ENCODE peak calls at places on chromosomes 1 and 21, in six cellular contexts. U is right lobe of liver; O is CD8-positive, alpha-beta T cell; H is IMR-90; S is dorsolateral prefrontal cortex; N is fibroblast of lung. T is an unnamed sample.
A peak's percentile ranks its signal among the peaks of the same experiment; 100 is the strongest.

GRCh38 chr1:239361403-239361802 is 25.0 kb upstream of the CHRM3 start:
- DNase-seq in H (peak; percentile 1), S (no peak), U (no peak), N (peak; percentile 98), O (no peak), T (no peak)

GRCh38 chr21:45091540-45092322 is 17.4 kb downstream of the ADARB1 start:
- DNase-seq in N (no peak), S (no peak), O (no peak), U (no peak), H (peak; percentile 42), T (peak; percentile 27)

GRCh38 chr1:244022301-244022700 is 28.8 kb upstream of the ZBTB18 start:
- DNase-seq in H (peak; percentile 27), U (no peak), S (no peak), O (no peak), N (no peak), T (peak; percentile 56)

GRCh38 chr1:40312238-40313205 is 4.6 kb downstream of the COL9A2 start:
- DNase-seq in S (no peak), N (no peak), U (peak; percentile 76), O (no peak), H (no peak), T (peak; percentile 7)

GRCh38 chr1:18183477-18183974 is 75.9 kb downstream of the IGSF21 start:
- DNase-seq in S (no peak), H (no peak), O (no peak), U (no peak), N (no peak), T (no peak)

GRCh38 chr1:52142220-52143153 is 598 bp downstream of the ZFYVE9 start:
- DNase-seq in N (peak; percentile 63), U (peak; percentile 67), S (peak; percentile 24), O (peak; percentile 19), H (peak; percentile 52), T (peak; percentile 64)

GRCh38 chr1:223500560-223501425 is 107.6 kb downstream of the CCDC185 start:
- DNase-seq in N (peak; percentile 99), S (no peak), H (peak; percentile 95), U (no peak), O (no peak), T (peak; percentile 98)

GRCh38 chr1:8632092-8632491 is 185.3 kb downstream of the RERE start:
- DNase-seq in O (no peak), S (no peak), H (no peak), U (no peak), N (no peak), T (no peak)

GRCh38 chr1:169704797-169705196 is 6.6 kb downstream of the SELL start:
- DNase-seq in S (no peak), H (no peak), N (no peak), O (no peak), U (no peak), T (no peak)

GRCh38 chr1:173418107-173418985 is 58.8 kb upstream of the PRDX6 start:
- DNase-seq in U (no peak), N (peak; percentile 77), H (peak; percentile 45), S (no peak), O (no peak), T (no peak)

GRCh38 chr1:117690230-117690629 is 84.4 kb downstream of the TENT5C start:
- DNase-seq in H (no peak), N (no peak), S (no peak), U (no peak), O (no peak), T (no peak)

GRCh38 chr1:117683571-117684285 is 77.9 kb downstream of the TENT5C start:
- DNase-seq in U (no peak), H (peak; percentile 37), O (no peak), N (peak; percentile 87), S (no peak), T (peak; percentile 44)

GRCh38 chr1:117682372-117682771 is 76.5 kb downstream of the TENT5C start:
- DNase-seq in H (no peak), U (no peak), S (no peak), O (no peak), N (no peak), T (no peak)

GRCh38 chr1:117686907-117687306 is 81.1 kb downstream of the TENT5C start:
- DNase-seq in S (no peak), H (peak; percentile 65), U (no peak), N (peak; percentile 70), O (no peak), T (peak; percentile 69)

DNA sequence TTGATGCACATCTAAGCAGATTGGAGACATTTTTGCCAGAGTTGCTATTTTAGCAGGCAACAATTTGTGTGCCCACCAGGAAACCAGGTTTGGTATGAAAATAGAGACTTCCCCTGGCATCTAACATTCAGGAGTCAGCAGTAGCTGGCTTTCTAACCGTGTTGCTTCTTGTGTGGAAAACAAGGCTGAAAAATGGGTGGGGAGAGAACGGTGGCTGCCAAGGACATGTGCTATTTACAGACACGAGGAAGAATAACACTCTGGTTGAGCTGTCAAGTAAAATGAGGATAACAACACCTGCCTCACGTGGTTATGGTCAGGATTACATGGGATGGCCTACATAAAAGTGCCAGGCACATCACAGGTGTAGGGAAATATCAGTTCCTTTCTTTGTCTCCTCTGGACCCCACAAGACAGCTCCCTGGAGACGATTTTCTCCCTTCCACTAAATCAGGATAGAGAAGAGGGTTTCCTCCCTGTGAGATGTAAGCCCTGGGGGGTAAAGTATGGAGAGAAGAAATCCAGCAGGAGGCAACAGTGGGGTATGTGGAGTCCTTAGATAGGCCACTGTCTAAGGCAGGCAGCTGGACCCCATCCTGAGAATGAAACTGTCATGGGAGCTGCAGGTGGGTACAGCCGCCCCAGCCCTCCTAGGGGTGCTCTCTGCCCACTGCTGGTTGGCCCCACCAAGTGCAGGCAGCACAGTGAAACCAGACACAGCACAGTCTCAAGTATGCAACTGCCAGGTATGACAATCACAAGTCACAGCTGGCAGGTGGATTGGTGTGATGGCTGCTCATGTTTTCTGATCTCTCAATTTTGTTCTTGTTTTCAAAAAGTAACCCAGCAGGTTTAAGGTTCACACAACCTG is 80.3 kb downstream of the TENT5C start:
- DNase-seq in O (no peak), N (no peak), H (no peak), U (no peak), S (no peak), T (no peak)
- TF ChIP-seq CTCF in O (no peak), N (no peak), H (no peak), U (no peak), S (no peak), T (no peak)

GRCh38 chr1:22638476-22639234 is 2.2 kb downstream of the C1QA start:
- DNase-seq in H (no peak), N (no peak), O (no peak), U (no peak), S (no peak), T (no peak)
- H3K4me3 ChIP-seq in H (no peak overlapping the region), N (no peak overlapping the region), O (no peak overlapping the region), U (peak overlapping the region; percentile 38), S (no peak overlapping the region), T (no peak overlapping the region)

DNA sequence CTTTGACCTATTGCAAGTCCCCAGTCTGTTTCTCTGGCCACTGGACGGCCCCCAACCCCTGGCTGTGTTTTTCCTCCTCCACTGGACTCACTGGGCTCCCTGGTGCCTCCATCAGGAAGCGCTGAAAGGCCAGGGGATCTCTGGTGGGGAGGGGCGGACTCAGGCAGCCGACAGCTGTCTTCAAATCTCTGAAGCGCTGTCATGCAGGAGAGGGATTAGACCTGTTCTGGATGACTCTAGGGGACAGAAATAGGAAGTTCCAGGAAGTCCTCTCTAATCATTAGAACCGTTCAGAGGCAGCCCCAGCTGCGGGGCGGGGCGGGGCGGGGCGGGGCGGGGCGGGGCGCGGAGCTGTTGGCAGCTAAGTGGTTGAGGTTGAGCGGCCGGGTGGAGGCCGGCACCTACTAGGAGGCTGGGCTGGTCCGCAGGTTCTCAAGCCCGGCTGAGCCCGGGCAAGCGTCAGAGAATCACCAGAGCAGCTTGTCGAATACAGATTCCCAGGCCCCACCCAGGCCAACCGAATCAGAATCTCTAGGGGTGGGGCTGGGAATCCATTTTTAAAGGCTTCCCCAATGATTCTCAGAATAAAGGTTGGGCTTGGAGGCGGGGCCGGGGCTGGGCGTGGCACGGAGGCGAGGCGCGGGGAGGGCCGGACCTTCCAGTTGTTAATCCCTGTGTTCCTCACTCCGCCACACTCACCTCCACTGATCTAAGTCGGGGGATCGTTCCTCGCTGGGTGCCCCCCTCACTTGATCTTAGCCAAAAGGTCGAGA is 11.4 kb upstream of the PHLDA3 start:
- DNase-seq in O (peak; percentile 63), N (peak; percentile 55), H (no peak), U (peak; percentile 82), S (peak; percentile 49), T (peak; percentile 92)
- TF ChIP-seq CTCF in O (no peak), N (no peak), H (no peak), U (no peak), S (no peak), T (peak; percentile 12)

GRCh38 chr1:186188004-186188539 is 187.0 kb downstream of the TPR start:
- DNase-seq in U (no peak), H (peak; percentile 94), N (peak; percentile 95), S (no peak), O (no peak), T (peak; percentile 95)
- H3K4me3 ChIP-seq in U (no peak overlapping the region), H (no peak overlapping the region), N (no peak overlapping the region), S (no peak overlapping the region), O (no peak overlapping the region), T (no peak overlapping the region)

GRCh38 chr1:207219979-207220889 is 101.2 kb upstream of the CD55 start:
- DNase-seq in S (no peak), H (no peak), O (no peak), U (no peak), N (no peak), T (no peak)
- TF ChIP-seq CTCF in S (no peak), H (no peak), O (no peak), U (no peak), N (no peak), T (no peak)

DNA sequence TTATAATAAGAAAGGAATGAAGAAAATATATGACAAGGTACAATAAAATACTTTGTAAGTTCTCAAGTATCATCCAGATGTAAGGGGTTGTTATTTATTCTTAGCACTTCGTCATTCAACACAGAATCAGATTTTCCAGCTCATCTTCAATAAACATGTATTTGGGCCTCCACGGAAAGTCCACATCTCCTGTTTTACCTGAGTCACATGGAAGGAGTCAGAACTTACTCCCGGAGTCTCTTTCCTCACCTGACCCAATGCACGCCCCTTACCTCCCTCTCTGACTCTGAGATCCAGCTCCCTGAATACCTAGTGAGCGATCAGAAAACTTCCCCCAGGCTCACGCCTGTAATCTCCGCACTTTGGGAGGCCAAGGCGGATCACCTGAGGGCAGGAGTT is 1.5 kb upstream of the PMVK start:
- DNase-seq in H (no peak), U (no peak), O (no peak), S (no peak), N (no peak), T (no peak)
- H3K4me3 ChIP-seq in H (no peak overlapping the region), U (peak overlapping the region; percentile 60), O (peak overlapping the region; percentile 90), S (peak overlapping the region; percentile 100), N (no peak overlapping the region), T (peak overlapping the region; percentile 91)

GRCh38 chr1:6409053-6409452 is 10.7 kb downstream of the HES2 start:
- DNase-seq in U (no peak), H (no peak), S (no peak), N (no peak), O (no peak), T (no peak)
- TF ChIP-seq CTCF in U (no peak), H (no peak), S (no peak), N (peak; percentile 8), O (no peak), T (no peak)

T was measured in cardiac fibroblast.